ENCODE peak calls at places on chromosomes 1 and 21, in nine cellular contexts. Q is A549, D is vagina, K is HCT116, L is esophagus squamous epithelium, H is transverse colon, T is adrenal gland, B is heart left ventricle, P is GM12892. V is an unnamed sample.

GRCh38 chr1:56532359-56532696 is 47.0 kb downstream of the PLPP3 start:
- DNase-seq in Q (no peak), D (no peak), K (no peak), L (no peak), H (no peak), T (no peak), B (no peak), P (no peak), V (no peak)

GRCh38 chr1:204560590-204560989 is 44.4 kb downstream of the MDM4 start:
- DNase-seq in Q (peak), D (no peak), K (no peak), L (no peak), H (no peak), T (no peak), B (no peak), P (no peak), V (no peak)

GRCh38 chr1:4425892-4426291 is 228.5 kb upstream of the AJAP1 start:
- DNase-seq in Q (peak), D (no peak), K (no peak), L (no peak), H (no peak), T (no peak), B (no peak), P (no peak), V (no peak)

GRCh38 chr1:174654553-174654952 is 206.8 kb downstream of the GPR52 start:
- DNase-seq in Q (no peak), D (no peak), K (no peak), L (no peak), H (no peak), T (no peak), B (no peak), P (no peak), V (no peak)

GRCh38 chr1:53552146-53552940 is 93.1 kb downstream of the DMRTB1 start:
- DNase-seq in Q (no peak), D (no peak), K (no peak), L (no peak), H (no peak), T (no peak), B (peak), P (no peak), V (no peak)

GRCh38 chr21:44547656-44548331 is 3.5 kb downstream of the KRTAP10-2 start:
- DNase-seq in Q (no peak), D (peak), K (no peak), L (no peak), H (no peak), T (no peak), B (no peak), P (no peak), V (no peak)

GRCh38 chr21:33202464-33203363 is 27.0 kb upstream of the IFNAR2 start:
- DNase-seq in Q (peak), D (no peak), K (no peak), L (no peak), H (no peak), T (no peak), B (no peak), P (no peak), V (no peak)

GRCh38 chr1:43822040-43822439 is 111.6 kb upstream of the ARTN start:
- DNase-seq in Q (peak), D (no peak), K (peak), L (no peak), H (no peak), T (peak), B (no peak), P (no peak), V (no peak)

GRCh38 chr1:184889902-184890301 is 84.4 kb downstream of the NIBAN1 start:
- DNase-seq in Q (no peak), D (no peak), K (no peak), L (no peak), H (no peak), T (no peak), B (no peak), P (no peak), V (no peak)

GRCh38 chr1:99852648-99853047 is 2.5 kb downstream of the AGL start:
- DNase-seq in Q (no peak), D (no peak), K (no peak), L (no peak), H (no peak), T (no peak), B (no peak), P (no peak), V (no peak)

GRCh38 chr1:99850458-99850974 is 355 bp downstream of the AGL start:
- DNase-seq in Q (no peak), D (no peak), K (no peak), L (no peak), H (no peak), T (peak), B (no peak), P (no peak), V (no peak)

GRCh38 chr1:99849413-99849743 is 783 bp upstream of the AGL start:
- DNase-seq in Q (peak), D (no peak), K (no peak), L (no peak), H (peak), T (no peak), B (no peak), P (no peak), V (no peak)

GRCh38 chr1:99851850-99852454 is 1.8 kb downstream of the AGL start:
- DNase-seq in Q (no peak), D (no peak), K (no peak), L (no peak), H (no peak), T (no peak), B (no peak), P (no peak), V (no peak)

GRCh38 chr1:99849744-99850457 is at the start of gene AGL:
- DNase-seq in Q (peak), D (no peak), K (peak), L (peak), H (peak), T (peak), B (peak), P (peak), V (peak)
- TF ChIP-seq POLR2A in Q (peak), D (no peak), K (peak), L (no peak), H (peak), T (peak), B (peak), P (peak), V (peak)

GRCh38 chr1:156746716-156747631 is 4.5 kb downstream of the HDGF start:
- DNase-seq in Q (peak), D (peak), K (peak), L (no peak), H (peak), T (peak), B (peak), P (peak), V (peak)
- TF ChIP-seq POLR2A in Q (peak), D (no peak), K (no peak), L (no peak), H (peak), T (peak), B (peak), P (peak), V (no peak)

DNA sequence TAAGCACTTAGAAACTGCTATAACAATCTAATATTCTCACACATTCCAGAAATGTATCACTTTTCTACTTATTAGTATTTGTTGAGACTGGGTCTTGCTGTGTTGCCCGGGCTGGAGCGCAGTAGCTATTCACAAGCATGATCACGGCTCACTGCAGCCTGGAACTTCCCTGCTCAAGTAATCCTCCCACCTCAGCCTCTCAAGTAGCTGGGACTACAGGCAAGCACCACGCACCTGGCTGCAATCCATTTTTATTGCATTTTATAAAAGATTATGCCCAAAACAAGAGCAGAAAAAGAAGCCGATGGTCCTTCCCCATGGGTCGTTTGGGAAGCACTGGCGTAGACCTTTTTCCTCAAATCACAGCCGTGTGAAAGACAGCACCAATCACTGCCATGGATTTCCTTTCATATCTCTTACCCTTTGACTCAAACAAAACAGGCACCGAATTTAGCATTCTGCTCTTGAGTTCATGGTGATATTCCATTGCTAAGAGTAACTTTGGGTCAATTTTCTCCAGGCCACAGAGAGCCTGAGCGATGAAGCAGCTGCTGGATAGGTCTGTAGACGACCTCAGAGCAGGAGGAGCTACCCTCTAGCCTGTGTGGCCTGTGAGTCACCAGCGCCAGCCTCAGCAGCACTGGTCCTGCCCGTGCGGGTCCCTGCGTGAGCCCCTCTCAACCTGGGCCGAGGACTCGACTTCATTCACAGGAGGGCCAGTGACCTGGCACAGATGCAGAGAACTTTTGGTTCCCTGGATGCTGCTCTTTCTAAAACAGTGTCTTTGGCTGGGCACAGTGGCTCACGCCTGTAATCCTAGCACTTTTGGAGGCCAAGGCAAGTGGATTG is 80.8 kb downstream of the PIK3CD start:
- DNase-seq in Q (no peak), D (no peak), K (no peak), L (no peak), H (no peak), T (no peak), B (peak), P (no peak), V (no peak)
- TF ChIP-seq POLR2A in Q (no peak), D (no peak), K (no peak), L (no peak), H (no peak), T (no peak), B (no peak), P (no peak), V (no peak)

GRCh38 chr1:147225193-147225730 is at the start of gene FMO5:
- DNase-seq in Q (peak), D (no peak), K (no peak), L (no peak), H (peak), T (peak), B (peak), P (peak), V (peak)
- TF ChIP-seq POLR2A in Q (no peak), D (no peak), K (no peak), L (no peak), H (peak), T (peak), B (peak), P (no peak), V (no peak)

GRCh38 chr1:154406572-154406879 is 1.4 kb downstream of the IL6R start:
- DNase-seq in Q (no peak), D (no peak), K (no peak), L (no peak), H (no peak), T (no peak), B (no peak), P (no peak), V (no peak)

GRCh38 chr1:154407866-154408777 is 3.0 kb downstream of the IL6R start:
- DNase-seq in Q (no peak), D (no peak), K (no peak), L (no peak), H (no peak), T (no peak), B (no peak), P (no peak), V (no peak)

GRCh38 chr1:154404984-154405761 is at the start of gene IL6R:
- DNase-seq in Q (peak), D (peak), K (peak), L (peak), H (peak), T (peak), B (peak), P (peak), V (no peak)

GRCh38 chr1:154405762-154406571 is 824 bp downstream of the IL6R start:
- DNase-seq in Q (peak), D (no peak), K (no peak), L (no peak), H (peak), T (peak), B (peak), P (no peak), V (no peak)

DNA sequence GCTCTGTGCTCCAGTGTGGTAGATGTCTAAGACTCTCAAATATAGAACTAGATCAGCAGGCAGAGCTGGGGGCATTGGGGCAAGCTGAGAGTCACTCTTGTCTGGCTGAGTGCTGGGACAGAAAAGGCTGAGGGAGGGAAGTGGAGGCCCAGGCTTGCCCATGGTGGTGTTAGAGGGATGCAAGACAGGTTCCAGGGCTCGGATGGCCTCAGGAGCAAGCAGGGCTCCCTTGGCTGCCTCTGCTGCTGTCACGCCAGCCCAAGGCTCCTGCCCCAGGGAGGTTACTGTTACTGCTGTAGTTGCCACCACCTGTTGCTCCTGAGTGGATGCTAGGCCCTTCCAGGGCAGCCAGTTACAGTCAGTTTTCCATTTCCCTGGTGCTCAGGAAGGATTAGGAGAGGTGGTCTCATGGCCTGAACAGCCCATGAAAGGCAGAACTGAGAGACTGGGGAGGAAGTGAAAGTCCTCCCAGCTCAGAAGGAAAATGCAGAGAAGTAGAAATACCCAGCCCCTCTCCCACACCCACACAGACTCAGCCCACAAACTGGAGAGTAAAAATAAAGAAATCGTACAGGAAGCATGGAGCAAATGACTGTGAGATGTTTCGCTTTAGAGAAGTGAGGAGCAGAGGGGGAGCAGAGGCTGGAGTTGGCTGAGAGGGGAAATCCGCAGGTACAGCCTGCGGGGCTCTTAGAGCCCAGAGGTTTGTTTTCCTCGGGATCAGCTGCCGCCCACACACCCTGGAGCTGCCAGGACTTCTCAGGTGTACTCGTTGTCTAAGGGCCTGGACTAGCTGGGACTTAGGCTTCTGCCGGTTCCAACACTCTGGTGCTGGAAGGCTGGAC is 2.1 kb downstream of the IL6R start:
- DNase-seq in Q (no peak), D (no peak), K (no peak), L (no peak), H (no peak), T (no peak), B (no peak), P (no peak), V (no peak)
- TF ChIP-seq POLR2A in Q (no peak), D (no peak), K (no peak), L (no peak), H (no peak), T (peak), B (no peak), P (peak), V (peak)